ENCODE peak calls at places on chromosomes 4 and X, in five cellular contexts. N is hippocampal formation, E is ACHN, I is T-helper 9 cell, D is RKO. P is an unnamed sample.
A peak's percentile ranks its signal among the peaks of the same experiment; 100 is the strongest.

GRCh38 chr4:27176400-27176799 is 315.8 kb downstream of the STIM2 start:
- DNase-seq in N (peak; percentile 35), E (peak; percentile 18), I (no peak), D (peak; percentile 69), P (no peak)

GRCh38 chr4:168386002-168386401 is 67.5 kb upstream of the DDX60 start:
- DNase-seq in N (no peak), E (no peak), I (no peak), D (no peak), P (no peak)

GRCh38 chr4:88027611-88028608 is 20.5 kb downstream of the PKD2 start:
- DNase-seq in N (no peak), E (no peak), I (no peak), D (no peak), P (no peak)

GRCh38 chr4:110472583-110473329 is 3.2 kb upstream of the ENPEP start:
- DNase-seq in N (no peak), E (no peak), I (no peak), D (no peak), P (no peak)

GRCh38 chrX:134875679-134876078 is 115.1 kb upstream of the SMIM10 start:
- DNase-seq in N (no peak), E (no peak), I (no peak), D (no peak), P (no peak)

GRCh38 chr4:126265880-126266279 is 951.1 kb downstream of the FAT4 start:
- DNase-seq in N (no peak), E (no peak), I (no peak), D (peak; percentile 2), P (no peak)

GRCh38 chrX:2691543-2692220 is 587 bp downstream of the CD99 start:
- DNase-seq in N (no peak), E (no peak), I (no peak), D (peak; percentile 55), P (peak; percentile 84)

GRCh38 chrX:131617182-131617581 is 73.3 kb downstream of the OR13H1 start:
- DNase-seq in N (no peak), E (no peak), I (no peak), D (peak; percentile 55), P (no peak)

GRCh38 chrX:7711167-7711566 is 131.8 kb upstream of the VCX start:
- DNase-seq in N (no peak), E (no peak), I (no peak), D (no peak), P (no peak)